ENCODE peak calls at places on chromosomes 2 and 18, in six cellular contexts. R is endodermal cell, X is ovary, M is colonic mucosa, U is tibial nerve, G is tibial artery. F is an unnamed sample. For H3K27me3, the result is how much of the 10 kb centered on the place peaks cover.

GRCh38 chr2:74845217-74845751 is 11.4 kb downstream of the HK2 start:
- DNase-seq in R (peak), X (peak), M (peak), U (peak), G (peak), F (peak)

GRCh38 chr2:64237266-64237665 is 93.0 kb upstream of the PELI1 start:
- DNase-seq in R (no peak), X (no peak), M (no peak), U (no peak), G (no peak), F (no peak)

GRCh38 chr2:10919415-10919775 is 7.7 kb downstream of the KCNF1 start:
- DNase-seq in R (peak), X (no peak), M (no peak), U (no peak), G (no peak), F (no peak)

GRCh38 chr2:176018708-176019107 is 16.6 kb upstream of the LNPK start:
- DNase-seq in R (no peak), X (no peak), M (no peak), U (no peak), G (no peak), F (no peak)

GRCh38 chr2:68134554-68134953 is 23.1 kb upstream of the PNO1 start:
- DNase-seq in R (peak), X (no peak), M (peak), U (no peak), G (no peak), F (no peak)

GRCh38 chr2:40225670-40226069 is 226.2 kb downstream of the SLC8A1 start:
- DNase-seq in R (no peak), X (no peak), M (no peak), U (no peak), G (no peak), F (no peak)

GRCh38 chr2:173395567-173396351 is 41.1 kb downstream of the CDCA7 start:
- DNase-seq in R (no peak), X (no peak), M (no peak), U (no peak), G (no peak), F (no peak)

GRCh38 chr2:119696005-119696404 is 17.0 kb downstream of the TMEM177 start:
- DNase-seq in R (no peak), X (no peak), M (no peak), U (no peak), G (no peak), F (no peak)

GRCh38 chr2:101873543-101873942 is 118.2 kb upstream of the IL1R2 start:
- DNase-seq in R (no peak), X (no peak), M (no peak), U (no peak), G (no peak), F (no peak)

GRCh38 chr2:108182489-108182888 is 57.3 kb upstream of the SULT1C3 start:
- DNase-seq in R (peak), X (no peak), M (peak), U (no peak), G (no peak), F (no peak)

GRCh38 chr2:9261231-9261883 is 54.7 kb downstream of the ASAP2 start:
- DNase-seq in R (no peak), X (peak), M (no peak), U (no peak), G (peak), F (no peak)

GRCh38 chr2:88165604-88166003 is 4.5 kb upstream of the THNSL2 start:
- DNase-seq in R (no peak), X (no peak), M (no peak), U (no peak), G (no peak), F (no peak)

GRCh38 chr2:102708847-102709559 is 52.8 kb upstream of the TMEM182 start:
- DNase-seq in R (peak), X (no peak), M (no peak), U (no peak), G (no peak), F (no peak)

GRCh38 chr2:26670171-26670570 is 22.4 kb upstream of the KCNK3 start:
- DNase-seq in R (peak), X (no peak), M (no peak), U (no peak), G (peak), F (no peak)

GRCh38 chr2:239274391-239275001 is 126.3 kb downstream of the HDAC4 start:
- DNase-seq in R (no peak), X (no peak), M (peak), U (peak), G (peak), F (no peak)

GRCh38 chr2:65504201-65504600 is 71.8 kb upstream of the SPRED2 start:
- DNase-seq in R (no peak), X (no peak), M (no peak), U (no peak), G (no peak), F (no peak)

GRCh38 chr2:172821370-172822338 is 86.0 kb downstream of the RAPGEF4 start:
- DNase-seq in R (no peak), X (no peak), M (no peak), U (no peak), G (no peak), F (no peak)

GRCh38 chr2:28390857-28391563 is 1.6 kb upstream of the FOSL2 start:
- DNase-seq in R (peak), X (peak), M (peak), U (peak), G (no peak), F (no peak)

GRCh38 chr2:240205348-240205747 is 64.9 kb upstream of the OTOS start:
- DNase-seq in R (peak), X (no peak), M (no peak), U (no peak), G (peak), F (no peak)

GRCh38 chr2:169276045-169276444 is 86.3 kb downstream of the LRP2 start:
- DNase-seq in R (no peak), X (no peak), M (no peak), U (no peak), G (no peak), F (no peak)

GRCh38 chr2:42368817-42369550 is 8.0 kb upstream of the COX7A2L start:
- DNase-seq in R (no peak), X (no peak), M (peak), U (no peak), G (no peak), F (no peak)

GRCh38 chr18:25805939-25806338 is 284.5 kb downstream of the SS18 start:
- DNase-seq in R (no peak), X (peak), M (no peak), U (no peak), G (no peak), F (no peak)

GRCh38 chr18:12046751-12047335 is 46.8 kb upstream of the ANKRD62 start:
- DNase-seq in R (peak), X (no peak), M (peak), U (no peak), G (no peak), F (no peak)

GRCh38 chr2:179932786-179933185 is 71.4 kb upstream of the ZNF385B start:
- DNase-seq in R (no peak), X (no peak), M (no peak), U (no peak), G (peak), F (no peak)

GRCh38 chr18:21656402-21656801 is 44.3 kb downstream of the SNRPD1 start:
- DNase-seq in R (no peak), X (no peak), M (no peak), U (no peak), G (no peak), F (no peak)

GRCh38 chr18:12287684-12288405 is 20.2 kb upstream of the TUBB6 start:
- DNase-seq in R (peak), X (peak), M (peak), U (peak), G (peak), F (no peak)

GRCh38 chr2:42050350-42051167 is 2.7 kb downstream of the PKDCC start:
- DNase-seq in R (no peak), X (no peak), M (peak), U (no peak), G (peak), F (no peak)

GRCh38 chr18:59660976-59661743 is 36.1 kb downstream of the CCBE1 start:
- DNase-seq in R (no peak), X (no peak), M (no peak), U (no peak), G (no peak), F (no peak)

GRCh38 chr2:88874063-88874657 is 182.7 kb downstream of the RPIA start:
- DNase-seq in R (peak), X (no peak), M (peak), U (peak), G (no peak), F (no peak)

GRCh38 chr18:78900938-78901909 is 78.4 kb upstream of the SALL3 start:
- DNase-seq in R (peak), X (no peak), M (no peak), U (no peak), G (no peak), F (no peak)

GRCh38 chr2:195356026-195356425 is 301.0 kb upstream of the SLC39A10 start:
- DNase-seq in R (no peak), X (no peak), M (no peak), U (no peak), G (no peak), F (no peak)

GRCh38 chr2:213202006-213202405 is 50.6 kb upstream of the IKZF2 start:
- DNase-seq in R (no peak), X (no peak), M (no peak), U (no peak), G (no peak), F (no peak)

GRCh38 chr2:102094917-102095316 is 47.6 kb upstream of the IL1R1 start:
- DNase-seq in R (no peak), X (no peak), M (peak), U (no peak), G (no peak), F (no peak)

GRCh38 chr2:23513881-23514793 is 129.2 kb downstream of the KLHL29 start:
- DNase-seq in R (no peak), X (peak), M (no peak), U (no peak), G (no peak), F (no peak)

GRCh38 chr2:223041527-223042109 is 10.4 kb upstream of the KCNE4 start:
- DNase-seq in R (peak), X (peak), M (peak), U (peak), G (peak), F (no peak)

GRCh38 chr2:144519934-144520717 is at the start of gene ZEB2:
- DNase-seq in R (peak), X (peak), M (peak), U (peak), G (peak), F (no peak)

DNA sequence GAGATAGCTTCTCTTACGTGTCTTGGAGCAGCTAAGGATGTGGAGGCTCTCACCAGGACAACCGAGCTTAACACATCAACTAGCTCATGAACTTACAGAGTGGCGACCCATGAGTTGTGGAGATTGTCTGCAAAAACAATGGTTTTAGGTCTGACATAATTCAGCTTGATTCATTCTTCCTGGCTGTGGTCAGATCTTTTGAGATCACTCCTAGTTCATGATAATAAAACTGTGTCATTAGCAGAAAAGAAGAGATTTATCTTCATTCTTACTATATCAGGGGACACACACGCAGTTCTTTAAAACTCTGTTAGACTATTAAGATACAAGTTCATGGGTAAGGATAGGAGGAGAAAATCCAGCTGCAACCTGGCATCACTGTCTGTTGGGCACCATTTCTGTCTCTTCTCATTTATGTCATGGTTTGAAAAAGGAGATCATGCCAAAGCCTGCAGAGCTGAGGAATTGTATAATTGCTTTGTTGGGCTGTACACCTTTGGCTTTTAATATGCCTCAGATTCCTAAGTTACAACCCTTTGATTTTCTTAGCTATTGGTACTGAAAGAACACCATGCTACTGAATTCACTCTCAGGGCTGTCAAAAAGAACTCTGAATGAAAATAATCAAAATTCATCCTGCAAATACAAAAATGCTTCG is 174.1 kb downstream of the ACKR3 start:
- DNase-seq in R (no peak), X (no peak), M (no peak), U (no peak), G (no peak), F (no peak)
- H3K27me3 ChIP-seq in R (under half), X (under half), M (under half), U (under half), G (under half), F (under half)

GRCh38 chr2:164859251-164859818 is 17.7 kb upstream of the COBLL1 start:
- DNase-seq in R (no peak), X (no peak), M (no peak), U (no peak), G (no peak), F (no peak)
- H3K27ac ChIP-seq in R (no peak), X (no peak), M (no peak), U (no peak), G (no peak), F (no peak)

GRCh38 chr18:28903366-28903765 is 726.4 kb upstream of the CDH2 start:
- DNase-seq in R (no peak), X (no peak), M (no peak), U (no peak), G (no peak), F (no peak)
- TF ChIP-seq CTCF in R (no peak), X (no peak), M (no peak), U (no peak), G (no peak), F (no peak)

GRCh38 chr2:149431337-149431736 is 101.0 kb downstream of the LYPD6 start:
- DNase-seq in R (no peak), X (no peak), M (no peak), U (no peak), G (no peak), F (no peak)
- H3K27me3 ChIP-seq in R (under half), X (under half), M (under half), U (under half), G (under half), F (under half)

GRCh38 chr2:241734467-241735208 is at the start of gene D2HGDH:
- DNase-seq in R (peak), X (peak), M (peak), U (peak), G (peak), F (peak)

GRCh38 chr2:241734208-241734466 is 293 bp upstream of the D2HGDH start:
- DNase-seq in R (no peak), X (no peak), M (no peak), U (no peak), G (no peak), F (no peak)

GRCh38 chr2:241738040-241738686 is 3.7 kb downstream of the D2HGDH start:
- DNase-seq in R (no peak), X (no peak), M (no peak), U (no peak), G (no peak), F (no peak)

GRCh38 chr2:241733391-241734207 is 831 bp upstream of the D2HGDH start:
- DNase-seq in R (no peak), X (peak), M (no peak), U (no peak), G (no peak), F (no peak)

GRCh38 chr2:241736111-241736510 is 1.7 kb downstream of the D2HGDH start:
- DNase-seq in R (no peak), X (no peak), M (no peak), U (no peak), G (no peak), F (no peak)
- H3K27ac ChIP-seq in R (no peak), X (no peak), M (no peak), U (no peak), G (no peak), F (no peak)

GRCh38 chr2:38376683-38377500 is at the start of gene ATL2:
- DNase-seq in R (peak), X (peak), M (peak), U (peak), G (peak), F (peak)
- TF ChIP-seq CTCF in R (peak), X (peak), M (no peak), U (peak), G (peak), F (peak)

GRCh38 chr2:218428846-218429558 is 10.1 kb downstream of the VIL1 start:
- DNase-seq in R (no peak), X (no peak), M (no peak), U (no peak), G (peak), F (no peak)
- H3K27me3 ChIP-seq in R (under half), X (under half), M (under half), U (under half), G (under half), F (under half)

GRCh38 chr2:96734899-96735585 is 4.8 kb downstream of the LMAN2L start:
- DNase-seq in R (no peak), X (peak), M (no peak), U (no peak), G (no peak), F (no peak)
- H3K27ac ChIP-seq in R (no peak), X (peak), M (no peak), U (no peak), G (no peak), F (no peak)

GRCh38 chr18:46369323-46369722 is 265.1 kb downstream of the HAUS1 start:
- DNase-seq in R (peak), X (no peak), M (no peak), U (no peak), G (no peak), F (no peak)
- TF ChIP-seq CTCF in R (peak), X (no peak), M (no peak), U (no peak), G (no peak), F (no peak)